ENCODE peak calls at places on chromosomes 7 and 10, in ten cellular contexts. G, U, W, I, O, C, D, J, P and T are unnamed samples.

GRCh38 chr10:17474595-17474994 is 20.2 kb upstream of the ST8SIA6 start:
- DNase-seq in G (no peak), U (no peak), W (no peak), I (no peak), O (no peak), C (no peak), D (no peak), J (no peak), P (no peak), T (no peak)

GRCh38 chr7:92557808-92558362 is 29.3 kb downstream of the RBM48 start:
- DNase-seq in G (no peak), U (no peak), W (no peak), I (no peak), O (no peak), C (no peak), D (no peak), J (no peak), P (no peak), T (no peak)

GRCh38 chr10:71601273-71601672 is 118.3 kb downstream of the C10orf105 start:
- DNase-seq in G (no peak), U (no peak), W (no peak), I (no peak), O (no peak), C (no peak), D (no peak), J (no peak), P (no peak), T (no peak)

GRCh38 chr10:73808021-73808815 is 3.2 kb downstream of the NDST2 start:
- DNase-seq in G (no peak), U (no peak), W (no peak), I (peak; percentile 51), O (no peak), C (no peak), D (no peak), J (no peak), P (no peak), T (no peak)

GRCh38 chr7:1493129-1493528 is 11.1 kb downstream of the INTS1 start:
- DNase-seq in G (no peak), U (peak; percentile 61), W (no peak), I (no peak), O (no peak), C (no peak), D (no peak), J (no peak), P (no peak), T (no peak)

GRCh38 chr7:132765861-132766260 is 189.6 kb upstream of the PLXNA4 start:
- DNase-seq in G (no peak), U (no peak), W (no peak), I (no peak), O (no peak), C (no peak), D (no peak), J (no peak), P (no peak), T (no peak)

GRCh38 chr10:93464826-93465388 is 17.2 kb downstream of the MYOF start:
- DNase-seq in G (no peak), U (no peak), W (no peak), I (no peak), O (no peak), C (no peak), D (no peak), J (no peak), P (no peak), T (no peak)

GRCh38 chr7:43872401-43873165 is 3.3 kb upstream of the MRPS24 start:
- DNase-seq in G (peak; percentile 10), U (no peak), W (peak; percentile 73), I (peak; percentile 80), O (peak; percentile 73), C (no peak), D (peak; percentile 57), J (peak; percentile 85), P (no peak), T (no peak)

GRCh38 chr7:150321788-150322113 is 1.4 kb upstream of the LRRC61 start:
- DNase-seq in G (no peak), U (no peak), W (no peak), I (no peak), O (no peak), C (no peak), D (no peak), J (no peak), P (no peak), T (no peak)

DNA sequence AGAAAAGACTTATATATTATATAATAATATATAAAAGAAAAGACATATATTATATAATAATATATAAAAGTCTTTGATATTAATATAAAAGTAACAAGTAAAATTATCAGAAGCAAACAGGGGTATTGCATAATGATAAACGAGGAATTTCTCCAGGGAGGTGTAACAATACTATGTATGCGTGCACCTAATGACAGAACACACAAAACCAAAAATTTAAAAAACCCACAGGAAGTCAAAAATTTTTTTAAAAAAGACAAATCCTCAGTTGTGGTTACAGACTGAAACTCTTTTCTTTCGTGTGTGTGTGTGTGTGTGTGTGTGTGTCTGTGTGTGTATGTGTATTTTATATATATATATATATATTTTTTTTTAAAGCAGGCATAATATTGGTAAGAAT is 279.2 kb upstream of the DPP6 start:
- DNase-seq in G (no peak), U (no peak), W (no peak), I (no peak), O (no peak), C (no peak), D (no peak), J (no peak), P (no peak), T (no peak)
- TF ChIP-seq CTCF in G (no peak), U (no peak), W (no peak), I (no peak), O (no peak), C (no peak), D (no peak), J (no peak), P (no peak), T (no peak)

GRCh38 chr7:96224073-96224472 is 97.8 kb downstream of the SLC25A13 start:
- DNase-seq in G (no peak), U (no peak), W (no peak), I (no peak), O (no peak), C (no peak), D (no peak), J (no peak), P (no peak), T (no peak)

GRCh38 chr7:96221888-96222287 is 100.0 kb downstream of the SLC25A13 start:
- DNase-seq in G (no peak), U (no peak), W (no peak), I (no peak), O (no peak), C (no peak), D (no peak), J (no peak), P (no peak), T (no peak)

GRCh38 chr7:96228760-96229159 is 93.1 kb downstream of the SLC25A13 start:
- DNase-seq in G (no peak), U (no peak), W (no peak), I (peak; percentile 39), O (no peak), C (no peak), D (no peak), J (no peak), P (no peak), T (no peak)

GRCh38 chr7:96224682-96225081 is 97.2 kb downstream of the SLC25A13 start:
- DNase-seq in G (peak; percentile 35), U (no peak), W (no peak), I (no peak), O (no peak), C (peak; percentile 16), D (no peak), J (no peak), P (no peak), T (no peak)

DNA sequence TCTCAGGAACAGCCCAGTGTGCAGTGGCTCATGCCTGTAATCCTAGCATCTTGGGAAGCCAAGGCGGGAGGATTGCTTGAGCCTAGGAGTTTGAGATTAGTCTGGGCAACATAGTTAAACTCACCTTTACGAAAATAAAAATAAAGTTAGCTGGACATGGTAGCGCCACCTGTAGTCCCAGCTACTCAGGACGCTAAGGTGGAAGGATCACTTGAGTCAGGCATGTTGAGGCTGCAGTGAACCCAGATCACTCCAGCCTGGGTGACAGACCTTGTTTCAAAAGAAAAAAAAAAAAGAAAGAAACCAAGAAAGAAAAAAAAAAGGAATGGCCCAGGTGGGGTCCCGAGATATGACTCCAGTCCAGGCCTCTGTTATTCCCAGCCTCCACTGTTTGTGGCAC is 96.6 kb downstream of the SLC25A13 start:
- DNase-seq in G (no peak), U (no peak), W (no peak), I (no peak), O (no peak), C (no peak), D (no peak), J (no peak), P (no peak), T (no peak)
- TF ChIP-seq CTCF in G (no peak), U (no peak), W (no peak), I (no peak), O (no peak), C (no peak), D (no peak), J (no peak), P (no peak), T (no peak)

DNA sequence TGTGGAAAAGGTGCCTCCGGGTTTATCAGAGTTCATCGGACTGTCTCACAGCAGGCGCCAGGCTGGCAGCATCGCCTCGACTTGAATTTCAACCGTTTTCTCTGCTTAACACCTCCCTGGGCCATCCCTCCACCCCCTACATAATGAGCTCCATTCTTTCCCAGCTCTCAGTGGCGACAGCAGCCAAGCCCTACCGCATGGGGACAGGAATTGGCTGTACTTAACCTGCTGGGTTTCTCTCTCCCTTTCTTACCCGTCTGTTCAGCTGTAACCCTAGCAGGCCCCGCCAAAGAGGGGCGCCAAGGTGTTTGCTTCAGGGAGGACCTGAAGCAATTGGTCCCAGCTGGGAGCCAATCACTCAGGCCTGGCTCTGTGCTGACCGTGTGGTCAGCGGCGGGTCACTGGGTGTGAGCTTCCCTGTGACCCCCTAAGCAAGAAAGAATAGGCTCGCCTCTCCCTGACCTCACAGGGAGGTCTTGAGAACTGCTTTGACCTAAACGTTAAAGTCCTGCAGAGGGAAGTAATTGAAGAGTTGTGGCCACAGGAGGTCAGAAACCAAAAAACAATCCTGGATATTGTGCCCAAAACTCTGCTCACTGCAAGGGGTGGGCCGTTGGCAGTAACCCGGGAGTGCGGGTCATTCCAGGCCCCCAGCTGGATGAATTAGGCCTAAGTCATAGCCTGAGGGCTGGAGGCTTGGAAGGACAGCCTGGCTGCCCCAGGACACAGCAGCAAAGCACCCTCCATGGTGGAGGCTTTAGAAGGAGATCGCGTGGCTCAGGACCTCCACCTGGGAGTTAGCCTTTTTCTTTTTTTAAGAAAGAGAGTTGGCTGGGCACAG is 114.7 kb downstream of the ITIH5 start:
- DNase-seq in G (no peak), U (no peak), W (no peak), I (no peak), O (no peak), C (no peak), D (no peak), J (no peak), P (peak; percentile 24), T (no peak)
- TF ChIP-seq CTCF in G (no peak), U (no peak), W (no peak), I (no peak), O (no peak), C (no peak), D (no peak), J (no peak), P (no peak), T (no peak)

DNA sequence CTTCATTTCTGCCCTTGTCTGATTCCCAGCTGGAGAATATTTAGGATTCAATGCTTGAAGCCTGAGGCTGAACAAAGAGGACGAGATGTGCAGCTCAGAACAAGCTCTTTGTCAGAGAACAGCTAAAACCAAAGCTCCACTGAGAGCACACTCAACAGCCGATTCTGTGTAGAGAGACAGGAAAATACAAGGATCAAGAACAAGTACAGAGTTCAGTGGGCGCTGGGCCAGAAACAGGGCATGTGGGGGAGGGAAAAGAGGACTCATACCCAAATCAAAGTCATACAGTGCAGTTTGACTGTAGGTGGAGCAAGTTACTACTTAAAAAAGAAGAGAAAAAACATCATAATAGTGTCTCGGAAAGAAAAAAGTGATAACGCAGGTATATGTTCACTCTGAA is at the start of gene AGMO:
- DNase-seq in G (no peak), U (no peak), W (no peak), I (peak; percentile 76), O (no peak), C (peak; percentile 46), D (no peak), J (no peak), P (peak; percentile 76), T (no peak)
- TF ChIP-seq CTCF in G (no peak), U (no peak), W (no peak), I (no peak), O (no peak), C (no peak), D (no peak), J (no peak), P (no peak), T (no peak)